ENCODE peak calls at places on chromosome 17, in five cellular contexts. D is astrocyte of the spinal cord; I is CD8-positive, alpha-beta T cell; L is body of pancreas; G is GM23248. Z is an unnamed sample.

GRCh38 chr17:80117491-80118401 is 16.4 kb downstream of the GAA start:
- DNase-seq in I (no peak), G (no peak), D (no peak), L (no peak), Z (no peak)

GRCh38 chr17:9229826-9230201 is 208.5 kb downstream of the NTN1 start:
- DNase-seq in I (no peak), G (no peak), D (no peak), L (no peak), Z (no peak)

GRCh38 chr17:63993368-63993990 is 4.7 kb upstream of the PRR29 start:
- DNase-seq in L (no peak), D (no peak), G (no peak), I (peak; percentile 59), Z (peak; percentile 23)

GRCh38 chr17:48100160-48100559 is 1.1 kb downstream of the CBX1 start:
- DNase-seq in I (no peak), D (no peak), L (no peak), G (peak; percentile 86), Z (no peak)

GRCh38 chr17:48127371-48128051 is 19.9 kb downstream of the SNX11 start:
- DNase-seq in G (peak; percentile 54), I (no peak), D (no peak), L (no peak), Z (no peak)

GRCh38 chr17:15649861-15650391 is 30.4 kb upstream of the FBXW10B start:
- DNase-seq in G (peak; percentile 76), I (no peak), D (peak; percentile 41), L (peak; percentile 40), Z (no peak)

GRCh38 chr17:63911657-63912100 is 621 bp upstream of the CSHL1 start:
- DNase-seq in G (peak; percentile 52), D (no peak), L (peak; percentile 35), I (peak; percentile 61), Z (peak; percentile 66)

GRCh38 chr17:50465635-50466034 is 3.0 kb downstream of the CHAD start:
- DNase-seq in L (no peak), D (no peak), I (no peak), G (no peak), Z (no peak)

GRCh38 chr17:49352587-49353154 is 9.4 kb downstream of the ZNF652 start:
- DNase-seq in D (no peak), L (no peak), I (no peak), G (no peak), Z (no peak)

GRCh38 chr17:50312311-50312710 is 33.6 kb upstream of the XYLT2 start:
- DNase-seq in I (no peak), L (no peak), D (no peak), G (no peak), Z (no peak)

GRCh38 chr17:80095844-80096475 is 5.4 kb upstream of the GAA start:
- DNase-seq in D (no peak), G (no peak), L (no peak), I (no peak), Z (no peak)

GRCh38 chr17:63696381-63696961 is 3.5 kb downstream of the LIMD2 start:
- DNase-seq in G (peak; percentile 60), D (peak; percentile 34), L (no peak), I (peak; percentile 59), Z (no peak)

GRCh38 chr17:81329279-81329926 is 34.3 kb upstream of the SLC38A10 start:
- DNase-seq in D (peak; percentile 87), G (peak; percentile 96), L (peak; percentile 91), I (no peak), Z (peak; percentile 98)

GRCh38 chr17:41835800-41836549 is at the start of gene NT5C3B:
- DNase-seq in I (peak; percentile 43), G (peak; percentile 68), L (peak; percentile 78), D (peak; percentile 17), Z (peak; percentile 80)

GRCh38 chr17:68377771-68378201 is 79.5 kb downstream of the WIPI1 start:
- DNase-seq in D (no peak), I (no peak), G (no peak), L (no peak), Z (no peak)

GRCh38 chr17:79942591-79943353 is 92.9 kb downstream of the TBC1D16 start:
- DNase-seq in L (no peak), D (no peak), I (no peak), G (no peak), Z (peak; percentile 23)

GRCh38 chr17:12320286-12320685 is 299.6 kb downstream of the MAP2K4 start:
- DNase-seq in L (no peak), G (peak; percentile 2), D (peak; percentile 48), I (no peak), Z (no peak)

GRCh38 chr17:69874220-69874670 is 200.8 kb upstream of the KCNJ16 start:
- DNase-seq in G (peak; percentile 88), D (peak; percentile 77), I (no peak), L (no peak), Z (no peak)

GRCh38 chr17:81471804-81472456 is 40.7 kb downstream of the ACTG1 start:
- DNase-seq in D (peak; percentile 74), I (no peak), L (peak; percentile 52), G (peak; percentile 97), Z (peak; percentile 52)

GRCh38 chr17:51682115-51682514 is 421.8 kb downstream of the UTP18 start:
- DNase-seq in D (no peak), G (no peak), I (no peak), L (no peak), Z (no peak)

GRCh38 chr17:32494621-32495346 is 8.0 kb downstream of the CDK5R1 start:
- DNase-seq in D (peak; percentile 42), G (no peak), L (no peak), I (no peak), Z (no peak)

DNA sequence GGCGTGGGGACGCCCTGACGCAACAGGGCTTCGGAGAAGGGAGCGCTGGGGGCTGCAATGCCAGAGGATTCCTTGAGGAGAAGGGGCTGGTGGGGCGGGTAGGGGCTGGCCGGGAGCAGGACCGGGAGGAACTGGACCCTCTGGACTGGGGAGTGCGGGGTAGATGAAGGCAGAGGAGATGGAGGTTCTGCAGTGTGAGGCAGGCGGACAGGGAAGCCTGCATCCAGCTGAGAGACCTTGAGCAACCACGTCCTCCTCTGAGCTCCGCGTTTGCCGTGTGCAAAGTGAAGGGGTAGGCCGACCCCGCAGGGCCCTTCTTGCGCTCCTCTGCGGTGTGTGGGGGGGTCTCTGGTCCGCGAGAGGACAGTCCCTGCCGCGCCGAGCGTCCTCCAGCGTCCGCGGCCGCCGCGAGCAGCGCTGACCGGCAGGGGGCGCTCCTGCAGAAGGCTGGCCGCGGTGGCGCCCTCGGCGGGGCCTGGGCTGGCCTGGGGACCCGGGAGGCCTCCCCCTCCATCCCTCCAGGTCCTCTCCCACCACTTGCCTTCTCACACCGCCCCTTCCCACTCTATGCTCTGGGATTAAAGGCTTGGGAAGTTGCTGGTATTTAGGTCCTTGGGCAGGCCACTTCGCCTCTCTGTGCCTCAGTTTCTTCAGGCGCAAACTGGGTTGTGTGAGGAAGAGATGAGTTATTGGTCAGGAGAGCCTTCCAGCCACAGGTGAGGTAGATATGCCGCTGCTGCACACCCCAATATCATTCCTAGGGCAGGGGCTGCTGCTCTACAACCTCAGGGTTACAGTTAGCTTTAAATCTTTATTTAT is 9.6 kb upstream of the WNT9B start:
- DNase-seq in G (peak; percentile 58), L (no peak), D (no peak), I (no peak), Z (no peak)
- H3K4me3 ChIP-seq in G (peak overlapping the region; percentile 68), L (no peak overlapping the region), D (no peak overlapping the region), I (no peak overlapping the region), Z (no peak overlapping the region)

GRCh38 chr17:17563530-17563929 is 28.0 kb downstream of the PEMT start:
- DNase-seq in I (no peak), D (no peak), L (no peak), G (no peak), Z (no peak)

GRCh38 chr17:17560975-17561374 is 30.5 kb downstream of the PEMT start:
- DNase-seq in G (no peak), L (no peak), D (no peak), I (no peak), Z (no peak)

GRCh38 chr17:17560167-17560566 is 31.3 kb downstream of the PEMT start:
- DNase-seq in I (no peak), G (no peak), L (no peak), D (no peak), Z (no peak)

GRCh38 chr17:17562145-17562529 is 29.4 kb downstream of the PEMT start:
- DNase-seq in G (no peak), L (no peak), I (no peak), D (no peak), Z (no peak)

GRCh38 chr17:17561408-17562144 is 29.9 kb downstream of the PEMT start:
- DNase-seq in D (no peak), L (peak; percentile 94), G (no peak), I (no peak), Z (no peak)
- H3K4me3 ChIP-seq in D (no peak overlapping the region), L (no peak overlapping the region), G (no peak overlapping the region), I (no peak overlapping the region), Z (no peak overlapping the region)

DNA sequence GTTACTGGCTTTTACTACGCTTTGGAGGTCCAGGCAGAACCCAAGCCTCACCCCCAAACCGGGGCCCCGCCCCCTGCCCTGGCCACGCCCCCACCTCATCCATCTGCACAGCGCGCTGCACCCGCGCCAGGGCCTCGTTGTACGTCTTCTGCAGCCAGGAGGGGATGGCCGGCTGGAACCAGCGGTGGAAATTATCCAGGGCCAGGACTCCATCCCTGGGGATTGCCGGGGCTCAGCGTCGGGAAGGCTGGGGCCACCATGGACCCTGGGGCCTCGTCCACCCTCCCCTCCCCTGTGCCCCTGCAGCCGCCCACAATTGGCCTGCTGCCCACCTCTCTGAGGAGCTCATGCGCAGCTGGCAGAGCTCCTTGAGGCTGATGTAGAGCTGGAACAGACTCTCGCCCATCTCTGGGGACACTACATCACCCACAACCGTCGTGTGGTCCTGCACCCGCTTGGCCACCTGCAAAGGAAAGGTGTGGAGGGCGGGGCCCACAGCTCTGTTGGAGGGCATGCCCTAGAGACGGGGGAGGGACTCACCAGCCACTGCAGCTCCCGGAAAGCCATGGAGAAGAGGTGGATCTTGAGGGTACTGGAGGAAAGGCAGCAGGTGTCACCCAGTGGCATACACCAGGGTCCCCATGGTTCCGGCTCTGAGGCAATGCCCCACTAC is 8.8 kb downstream of the UNC13D start:
- DNase-seq in G (peak; percentile 50), I (peak; percentile 15), L (no peak), D (no peak), Z (no peak)
- H3K4me3 ChIP-seq in G (no peak overlapping the region), I (no peak overlapping the region), L (no peak overlapping the region), D (no peak overlapping the region), Z (no peak overlapping the region)

GRCh38 chr17:2755941-2756724 is 6.7 kb upstream of the CCDC92B start:
- DNase-seq in G (peak; percentile 26), L (peak; percentile 21), I (no peak), D (no peak), Z (peak; percentile 44)
- H3K4me3 ChIP-seq in G (no peak overlapping the region), L (peak overlapping the region; percentile 22), I (no peak overlapping the region), D (no peak overlapping the region), Z (peak overlapping the region; percentile 48)